ENCODE peak calls at places on chromosomes 12 and 14, in four cellular contexts. P, Z, Y and D are unnamed samples.

GRCh38 chr12:55671746-55672145 is 35.1 kb downstream of the OR10P1 start:
- DNase-seq in Y (no peak), P (no peak), Z (no peak), D (no peak)

GRCh38 chr14:99176156-99176945 is 95.6 kb downstream of the BCL11B start:
- DNase-seq in P (no peak), Z (no peak), Y (no peak), D (peak; percentile 20)

GRCh38 chr12:18750087-18750486 is 12.2 kb downstream of the CAPZA3 start:
- DNase-seq in P (no peak), Z (no peak), Y (no peak), D (peak; percentile 14)

GRCh38 chr14:95365401-95365800 is 45.7 kb upstream of the CLMN start:
- DNase-seq in Y (no peak), Z (no peak), P (no peak), D (no peak)

GRCh38 chr12:96500686-96501085 is 11.3 kb downstream of the CFAP54 start:
- DNase-seq in P (no peak), Z (no peak), Y (no peak), D (no peak)

GRCh38 chr14:78162202-78162601 is 8.0 kb upstream of the NRXN3 start:
- DNase-seq in Y (no peak), Z (no peak), P (peak; percentile 15), D (no peak)

GRCh38 chr12:80517655-80518054 is 73.6 kb downstream of the PTPRQ start:
- DNase-seq in Y (no peak), P (no peak), Z (no peak), D (no peak)

GRCh38 chr14:56005580-56006053 is 112.6 kb upstream of the PELI2 start:
- DNase-seq in Z (no peak), Y (no peak), P (no peak), D (no peak)

GRCh38 chr12:53963434-53964314 is 9.0 kb downstream of the HOXC12 start:
- DNase-seq in P (no peak), Z (no peak), Y (no peak), D (no peak)

GRCh38 chr12:62865090-62865489 is 69.9 kb downstream of the PPM1H start:
- DNase-seq in Y (no peak), Z (no peak), P (no peak), D (no peak)

GRCh38 chr12:130547480-130548155 is 168.5 kb downstream of the RIMBP2 start:
- DNase-seq in Y (no peak), Z (no peak), P (no peak), D (no peak)

GRCh38 chr12:108798551-108799221 is 58.7 kb downstream of the SSH1 start:
- DNase-seq in P (no peak), Y (no peak), Z (no peak), D (no peak)

GRCh38 chr14:104220225-104221070 is 82.1 kb downstream of the KIF26A start:
- DNase-seq in P (peak; percentile 4), Z (no peak), Y (no peak), D (no peak)

GRCh38 chr14:61438860-61439765 is 117.7 kb downstream of the PRKCH start:
- DNase-seq in P (peak; percentile 10), Z (peak; percentile 90), Y (peak; percentile 85), D (peak; percentile 76)

GRCh38 chr12:118136559-118137003 is 657 bp downstream of the PEBP1 start:
- DNase-seq in Y (peak; percentile 52), Z (no peak), P (peak; percentile 65), D (peak; percentile 71)

GRCh38 chr12:27014859-27015729 is 910 bp upstream of the TM7SF3 start:
- DNase-seq in P (peak; percentile 35), Y (no peak), Z (no peak), D (no peak)

GRCh38 chr12:123441523-123442164 is 5.2 kb upstream of the RILPL2 start:
- DNase-seq in P (no peak), Y (no peak), Z (peak; percentile 73), D (no peak)

GRCh38 chr12:123444396-123445026 is 8.0 kb upstream of the RILPL2 start:
- DNase-seq in Z (no peak), Y (peak; percentile 78), P (no peak), D (no peak)

GRCh38 chr12:123449103-123449736 is 8.7 kb upstream of the SNRNP35 start:
- DNase-seq in Y (peak; percentile 69), P (peak; percentile 43), Z (no peak), D (no peak)

GRCh38 chr12:123442774-123443173 is 6.3 kb upstream of the RILPL2 start:
- DNase-seq in Y (no peak), Z (no peak), P (no peak), D (no peak)

DNA sequence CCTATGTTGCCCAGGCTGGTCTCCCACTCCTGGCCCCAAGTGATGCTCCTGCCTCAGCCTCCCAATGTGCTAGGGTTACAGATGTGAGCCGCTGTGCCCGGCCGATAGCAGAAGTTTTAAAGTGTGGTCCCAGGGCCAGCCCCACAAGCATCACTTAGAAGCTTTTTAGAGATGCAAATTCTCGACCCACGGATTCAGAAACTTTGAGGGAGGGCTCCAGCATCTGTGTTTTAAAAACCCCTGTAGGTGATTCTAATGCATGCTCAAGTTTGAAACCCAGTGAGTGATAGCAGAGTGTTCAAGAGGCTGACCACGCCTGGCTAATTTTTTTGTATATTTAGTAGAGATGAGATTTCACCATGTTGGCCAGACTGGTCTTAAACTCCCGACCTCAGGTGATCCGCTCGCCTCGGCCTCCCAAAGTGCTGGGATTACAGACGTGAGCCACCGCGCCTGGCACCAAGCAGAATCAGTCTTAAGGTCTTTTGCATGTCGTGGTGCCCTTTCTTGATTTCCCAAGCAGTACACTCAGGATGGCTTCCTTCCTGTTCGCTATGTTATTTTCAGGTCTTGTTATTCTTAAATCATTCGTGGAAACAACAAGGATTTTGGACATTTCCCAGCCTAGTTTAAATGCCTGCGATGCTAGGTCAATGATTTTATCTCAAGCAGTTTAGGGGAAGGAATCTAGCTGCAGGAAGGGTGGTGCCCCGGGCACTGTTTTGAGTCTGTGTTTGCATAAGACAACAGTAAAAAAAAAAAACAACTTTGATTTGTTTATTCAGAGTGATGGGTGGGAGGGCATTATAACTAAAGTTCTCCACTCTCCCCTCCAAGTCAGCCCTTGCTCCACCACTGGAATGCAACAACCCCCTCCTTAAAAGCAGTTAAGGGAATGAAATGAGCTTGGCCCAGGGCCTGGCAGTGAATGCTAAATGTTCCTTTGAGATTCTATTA is 9.2 kb upstream of the RILPL2 start:
- DNase-seq in Y (no peak), Z (no peak), P (no peak), D (no peak)
- TF ChIP-seq JUNB in Y (no peak), Z (no peak), P (no peak), D (no peak)

GRCh38 chr14:65872536-65872935 is 460.0 kb downstream of the FUT8 start:
- DNase-seq in P (no peak), Z (no peak), Y (no peak), D (no peak)
- H2AFZ ChIP-seq in P (no peak overlapping the region), Z (no peak overlapping the region), Y (no peak overlapping the region), D (no peak overlapping the region)

DNA sequence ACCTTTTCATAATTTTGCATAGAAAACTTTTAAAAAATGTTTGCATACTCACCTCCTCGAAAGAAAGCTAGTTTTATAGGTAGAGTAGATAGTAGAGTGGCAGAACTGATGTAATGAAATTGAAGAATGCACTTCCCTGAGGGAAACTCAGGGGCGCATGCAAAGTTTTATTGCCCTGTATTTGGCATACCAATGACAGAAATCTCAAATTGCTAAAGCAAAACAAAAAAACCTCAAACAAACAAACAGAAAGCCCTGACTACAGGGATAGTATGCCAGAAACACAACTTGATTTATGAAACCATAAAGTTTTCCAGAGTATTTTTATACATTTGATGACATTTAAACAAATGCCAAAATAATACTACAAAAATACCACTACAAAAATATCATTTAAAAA is 1.8 kb downstream of the RASSF9 start:
- DNase-seq in Y (no peak), Z (no peak), P (no peak), D (peak; percentile 23)
- H3K27ac ChIP-seq in Y (no peak overlapping the region), Z (no peak overlapping the region), P (no peak overlapping the region), D (no peak overlapping the region)

GRCh38 chr12:40565029-40565633 is 127.1 kb upstream of the CNTN1 start:
- DNase-seq in Y (no peak), P (no peak), Z (no peak), D (no peak)

GRCh38 chr12:40566246-40566645 is 126.0 kb upstream of the CNTN1 start:
- DNase-seq in P (no peak), Y (no peak), Z (no peak), D (no peak)

GRCh38 chr12:40573024-40573423 is 119.2 kb upstream of the CNTN1 start:
- DNase-seq in Z (no peak), P (no peak), Y (no peak), D (no peak)

GRCh38 chr12:40569626-40570179 is 122.5 kb upstream of the CNTN1 start:
- DNase-seq in Z (no peak), Y (no peak), P (no peak), D (no peak)
- TF ChIP-seq JUNB in Z (peak; percentile 56), Y (no peak), P (no peak), D (no peak)

GRCh38 chr14:93299831-93300230 is 33.0 kb downstream of the BTBD7 start:
- DNase-seq in Y (no peak), Z (no peak), P (no peak), D (no peak)
- H2AFZ ChIP-seq in Y (no peak overlapping the region), Z (no peak overlapping the region), P (no peak overlapping the region), D (no peak overlapping the region)

GRCh38 chr14:89429206-89430091 is 12.4 kb upstream of the FOXN3 start:
- DNase-seq in P (no peak), Z (no peak), Y (no peak), D (no peak)

GRCh38 chr14:89428556-89429196 is 11.6 kb upstream of the FOXN3 start:
- DNase-seq in Z (no peak), Y (no peak), P (no peak), D (no peak)

GRCh38 chr14:89425931-89426330 is 8.9 kb upstream of the FOXN3 start:
- DNase-seq in Z (peak; percentile 85), Y (peak; percentile 41), P (no peak), D (no peak)

GRCh38 chr14:89428163-89428523 is 11.1 kb upstream of the FOXN3 start:
- DNase-seq in Y (no peak), Z (no peak), P (no peak), D (no peak)

DNA sequence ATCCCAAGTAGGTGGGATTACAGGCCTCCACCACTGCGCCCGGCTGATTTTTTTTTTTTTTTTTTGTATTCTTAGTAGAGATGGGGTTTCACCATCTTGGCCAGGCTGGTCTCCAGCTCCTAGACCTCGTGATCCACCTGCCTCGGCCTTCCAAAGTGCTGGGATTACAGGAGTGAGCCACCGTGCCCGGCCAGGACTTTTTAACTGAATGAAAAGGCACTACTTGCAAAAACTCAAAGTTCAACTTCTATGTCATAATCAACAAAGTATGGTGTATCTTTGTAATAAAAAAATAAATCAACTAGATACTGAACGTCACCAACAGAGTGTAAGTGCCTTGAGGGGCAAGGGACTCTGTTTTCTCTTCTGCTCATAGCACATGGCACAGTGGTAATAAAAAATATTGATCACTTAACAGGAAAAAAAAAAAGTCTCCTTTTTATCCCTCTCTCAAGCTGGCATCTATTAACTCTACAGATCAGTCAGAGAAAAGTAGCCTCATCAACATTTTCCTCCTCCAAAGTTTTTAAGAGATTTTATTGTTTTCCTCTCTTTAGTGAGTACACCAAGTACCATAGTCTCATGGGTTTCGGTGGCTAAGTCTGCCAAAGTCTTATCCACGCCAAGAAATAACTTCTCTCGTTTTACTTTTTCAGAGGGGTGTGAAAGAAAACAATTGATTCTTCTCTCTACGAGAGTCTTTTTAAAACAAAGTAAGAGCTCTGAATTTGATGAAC is 10.6 kb upstream of the FOXN3 start:
- DNase-seq in P (no peak), Z (no peak), Y (no peak), D (no peak)
- H3K27ac ChIP-seq in P (no peak overlapping the region), Z (no peak overlapping the region), Y (peak overlapping the region; percentile 12), D (peak overlapping the region; percentile 90)

GRCh38 chr14:57244103-57244502 is 24.6 kb downstream of the EXOC5 start:
- DNase-seq in Z (no peak), Y (no peak), P (no peak), D (no peak)
- TF ChIP-seq JUNB in Z (no peak), Y (no peak), P (no peak), D (no peak)